ENCODE peak calls at places on chromosomes 7 and 10, in ten cellular contexts. C is choroid plexus epithelial cell, O is Panc1, J is PC-9, S is lower lobe of right lung, N is right lobe of liver, Y is OCI-LY7, B is fibroblast of the aortic adventitia, A is fibroblast of mammary gland, R is tibial nerve. K is an unnamed sample.

GRCh38 chr10:16944081-16944922 is 127.1 kb upstream of the RSU1 start:
- DNase-seq in C (peak; percentile 44), O (no peak), J (no peak), S (no peak), N (no peak), Y (no peak), B (peak; percentile 92), A (peak; percentile 92), R (no peak), K (peak; percentile 95)

GRCh38 chr10:92573091-92573797 is 649 bp downstream of the IDE start:
- DNase-seq in C (peak; percentile 54), O (no peak), J (no peak), S (no peak), N (peak; percentile 65), Y (peak; percentile 40), B (peak; percentile 59), A (peak; percentile 46), R (no peak), K (peak; percentile 54)

GRCh38 chr10:21238044-21238443 is 287.4 kb downstream of the SKIDA1 start:
- DNase-seq in C (no peak), O (no peak), J (peak; percentile 43), S (no peak), N (no peak), Y (no peak), B (no peak), A (no peak), R (no peak), K (no peak)

GRCh38 chr7:110397927-110398660 is 692.8 kb upstream of the LRRN3 start:
- DNase-seq in C (no peak), O (no peak), J (no peak), S (no peak), N (no peak), Y (no peak), B (no peak), A (no peak), R (no peak), K (no peak)

GRCh38 chr7:147014596-147014995 is 898.0 kb downstream of the CNTNAP2 start:
- DNase-seq in C (peak; percentile 13), O (no peak), J (no peak), S (no peak), N (no peak), Y (no peak), B (no peak), A (peak; percentile 6), R (no peak), K (no peak)

GRCh38 chr10:5524721-5525531 is at the start of gene CALML3:
- DNase-seq in C (no peak), O (no peak), J (no peak), S (no peak), N (no peak), Y (no peak), B (no peak), A (no peak), R (no peak), K (no peak)

GRCh38 chr10:58973235-58973595 is 203.2 kb upstream of the PHYHIPL start:
- DNase-seq in C (no peak), O (no peak), J (no peak), S (no peak), N (no peak), Y (no peak), B (no peak), A (no peak), R (no peak), K (no peak)

GRCh38 chr10:58264780-58265179 is 2.9 kb downstream of the IPMK start:
- DNase-seq in C (no peak), O (no peak), J (no peak), S (no peak), N (no peak), Y (peak; percentile 31), B (no peak), A (no peak), R (no peak), K (no peak)

GRCh38 chr7:139118803-139119485 is 9.4 kb upstream of the ZC3HAV1 start:
- DNase-seq in C (peak; percentile 19), O (no peak), J (no peak), S (no peak), N (no peak), Y (peak; percentile 60), B (peak; percentile 14), A (no peak), R (no peak), K (no peak)

GRCh38 chr10:92729886-92730285 is 40.1 kb downstream of the HHEX start:
- DNase-seq in C (no peak), O (no peak), J (no peak), S (no peak), N (peak; percentile 3), Y (peak; percentile 90), B (no peak), A (no peak), R (no peak), K (no peak)

GRCh38 chr10:101745074-101745690 is 30.7 kb downstream of the FGF8 start:
- DNase-seq in C (no peak), O (no peak), J (no peak), S (no peak), N (no peak), Y (no peak), B (peak; percentile 0), A (no peak), R (peak; percentile 7), K (no peak)

GRCh38 chr10:55320187-55320586 is 519.2 kb upstream of the PCDH15 start:
- DNase-seq in C (no peak), O (no peak), J (no peak), S (no peak), N (no peak), Y (no peak), B (no peak), A (no peak), R (no peak), K (no peak)

GRCh38 chr10:111247781-111248389 is 171.1 kb downstream of the ADRA2A start:
- DNase-seq in C (no peak), O (no peak), J (no peak), S (no peak), N (no peak), Y (no peak), B (no peak), A (no peak), R (no peak), K (peak; percentile 17)

GRCh38 chr10:19908991-19909699 is 92.9 kb downstream of the PLXDC2 start:
- DNase-seq in C (no peak), O (no peak), J (no peak), S (no peak), N (no peak), Y (no peak), B (no peak), A (no peak), R (no peak), K (no peak)

DNA sequence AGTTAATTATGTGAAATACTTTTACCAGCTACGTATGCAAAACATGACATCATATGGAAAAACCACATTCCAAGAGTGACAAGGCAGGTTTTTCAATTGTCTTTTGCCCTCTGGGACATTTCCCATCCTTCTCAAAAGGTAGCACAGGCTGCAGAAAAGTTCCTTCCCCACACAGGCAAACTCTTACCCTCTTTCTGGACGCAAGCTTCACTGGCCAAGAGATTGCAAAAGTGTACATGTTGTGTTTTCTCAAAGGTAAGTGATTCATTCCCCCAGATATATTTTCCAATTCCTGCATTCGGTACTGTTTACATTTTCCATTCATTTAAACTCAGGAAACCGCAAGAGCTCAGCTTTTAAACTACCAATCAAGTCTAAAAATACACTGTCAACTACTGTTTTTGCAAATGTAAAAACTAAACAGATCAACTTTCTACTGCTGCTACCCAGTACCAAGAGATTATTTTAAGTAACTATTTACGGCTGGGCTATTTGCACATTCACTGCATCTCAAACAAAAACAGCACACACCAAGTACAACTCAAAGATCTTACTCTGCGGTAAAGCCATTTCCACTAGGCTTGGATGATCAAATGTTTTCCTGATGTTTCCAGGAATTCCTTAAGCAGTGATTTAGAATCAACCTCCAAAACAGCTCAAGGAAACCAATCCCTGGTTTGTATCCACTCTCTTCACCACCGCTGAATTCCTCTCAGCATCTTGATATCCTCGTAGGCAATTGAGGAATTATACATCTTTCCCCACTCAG is 233.6 kb upstream of the CCDC6 start:
- DNase-seq in C (peak; percentile 75), O (no peak), J (peak; percentile 16), S (no peak), N (no peak), Y (no peak), B (peak; percentile 61), A (peak; percentile 64), R (no peak), K (peak; percentile 38)
- H3K4me3 ChIP-seq in C (peak overlapping the region; percentile 23), O (no peak overlapping the region), J (peak overlapping the region; percentile 20), S (no peak overlapping the region), N (no peak overlapping the region), Y (no peak overlapping the region), B (no peak overlapping the region), A (no peak overlapping the region), R (no peak overlapping the region), K (no peak overlapping the region)

GRCh38 chr7:112669306-112669705 is 120.9 kb downstream of the TMEM168 start:
- DNase-seq in C (no peak), O (no peak), J (no peak), S (no peak), N (no peak), Y (no peak), B (no peak), A (peak; percentile 33), R (no peak), K (no peak)

GRCh38 chr7:112668561-112668960 is 121.6 kb downstream of the TMEM168 start:
- DNase-seq in C (no peak), O (no peak), J (no peak), S (no peak), N (no peak), Y (no peak), B (no peak), A (no peak), R (no peak), K (peak; percentile 14)

DNA sequence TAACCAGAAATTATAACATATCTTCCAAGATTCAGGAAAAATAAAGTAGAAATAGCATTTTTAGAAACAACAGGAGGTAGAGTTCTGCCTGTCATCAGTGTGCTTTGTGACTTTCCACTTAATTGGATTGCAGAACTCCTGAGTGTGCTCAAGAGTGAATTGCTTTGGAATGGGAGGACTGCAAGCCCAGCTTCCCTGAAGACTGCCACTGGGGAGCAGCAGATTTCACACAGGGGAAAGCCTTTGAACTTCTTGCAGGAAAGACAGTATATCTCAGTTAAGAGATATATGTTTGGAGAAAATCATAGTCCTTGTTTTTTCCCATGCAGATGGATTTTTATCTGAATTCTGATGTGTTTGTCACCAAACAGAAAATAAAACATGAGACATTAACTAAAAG is 124.5 kb downstream of the TMEM168 start:
- DNase-seq in C (peak; percentile 58), O (no peak), J (no peak), S (no peak), N (no peak), Y (no peak), B (peak; percentile 2), A (peak; percentile 18), R (no peak), K (peak; percentile 8)
- TF ChIP-seq CTCF in C (peak; percentile 60), O (peak; percentile 9), J (no peak), S (no peak), N (no peak), Y (no peak), B (no peak), A (no peak), R (no peak), K (no peak)

GRCh38 chr7:14685112-14685511 is 217.4 kb downstream of the DGKB start:
- DNase-seq in C (no peak), O (no peak), J (no peak), S (no peak), N (no peak), Y (no peak), B (no peak), A (no peak), R (no peak), K (no peak)
- H3K4me3 ChIP-seq in C (no peak overlapping the region), O (no peak overlapping the region), J (no peak overlapping the region), S (no peak overlapping the region), N (no peak overlapping the region), Y (no peak overlapping the region), B (no peak overlapping the region), A (no peak overlapping the region), R (no peak overlapping the region), K (no peak overlapping the region)

GRCh38 chr7:21722371-21722770 is 179.5 kb downstream of the DNAH11 start:
- DNase-seq in C (peak; percentile 2), O (no peak), J (no peak), S (no peak), N (no peak), Y (no peak), B (no peak), A (no peak), R (no peak), K (no peak)
- TF ChIP-seq CTCF in C (peak; percentile 20), O (peak; percentile 24), J (peak; percentile 59), S (no peak), N (peak; percentile 8), Y (peak; percentile 71), B (peak; percentile 24), A (no peak), R (no peak), K (no peak)